ENCODE peak calls at places on chromosomes 6 and 20, in four cellular contexts. P is stimulated activated CD4-positive, alpha-beta T cell treated with anti-CD3 and anti-CD28 coated beads, TNF-alpha, amount 100 ng/mL, for 4 hours; V is activated naive CD8-positive, alpha-beta T cell treated with anti-CD3 and anti-CD28 coated beads, Interleukin-2, amount 50 U/mL, for 24 hours; E is ELF-1. A is an unnamed sample.

GRCh38 chr20:24206995-24207394 is 218.4 kb upstream of the GGTLC1 start:
- DNase-seq in V (no peak), E (no peak), P (no peak), A (no peak)

GRCh38 chr6:24692415-24692814 is 25.5 kb downstream of the ACOT13 start:
- DNase-seq in E (no peak), P (no peak), V (no peak), A (no peak)

GRCh38 chr6:26543953-26544352 is 5.8 kb downstream of the HMGN4 start:
- DNase-seq in E (no peak), P (no peak), V (no peak), A (no peak)

GRCh38 chr6:146028835-146029572 is at the start of gene GRM1:
- DNase-seq in E (peak; percentile 5), P (no peak), V (no peak), A (no peak)

GRCh38 chr20:13819885-13820645 is 35.2 kb downstream of the NDUFAF5 start:
- DNase-seq in V (peak; percentile 5), P (no peak), E (peak; percentile 26), A (no peak)

GRCh38 chr20:32743237-32744112 is at the start of gene COMMD7:
- DNase-seq in P (peak; percentile 64), E (peak; percentile 59), V (peak; percentile 79), A (peak; percentile 39)

GRCh38 chr6:41767112-41767946 is 12.4 kb downstream of the FRS3 start:
- DNase-seq in V (no peak), P (no peak), E (peak; percentile 97), A (no peak)

GRCh38 chr20:62558779-62559178 is 83.0 kb upstream of the GATA5 start:
- DNase-seq in E (peak; percentile 79), P (no peak), V (no peak), A (no peak)

GRCh38 chr6:21738180-21739094 is 144.9 kb downstream of the SOX4 start:
- DNase-seq in E (peak; percentile 78), P (no peak), V (no peak), A (no peak)

GRCh38 chr20:39861381-39861780 is 827.7 kb downstream of the MAFB start:
- DNase-seq in V (no peak), P (no peak), E (no peak), A (no peak)

GRCh38 chr6:11798096-11798495 is 19.5 kb upstream of the ADTRP start:
- DNase-seq in E (no peak), V (no peak), P (no peak), A (no peak)

GRCh38 chr6:7975764-7976146 is 65.2 kb upstream of the TXNDC5 start:
- DNase-seq in E (no peak), V (no peak), P (no peak), A (no peak)

GRCh38 chr6:33197431-33198048 is 2.9 kb downstream of the RXRB start:
- DNase-seq in V (no peak), P (no peak), E (peak; percentile 77), A (no peak)

GRCh38 chr20:52242237-52243230 is 51.0 kb upstream of the ZFP64 start:
- DNase-seq in P (no peak), V (no peak), E (no peak), A (no peak)

GRCh38 chr20:4406627-4407026 is 315.1 kb upstream of the PRND start:
- DNase-seq in P (no peak), E (no peak), V (no peak), A (no peak)

GRCh38 chr20:63011798-63012197 is 5.0 kb upstream of the BHLHE23 start:
- DNase-seq in E (no peak), V (no peak), P (no peak), A (no peak)

GRCh38 chr20:62327726-62328495 is 25.1 kb downstream of the ADRM1 start:
- DNase-seq in V (no peak), P (no peak), E (no peak), A (no peak)

GRCh38 chr6:167091149-167092107 is 31.5 kb upstream of the CCR6 start:
- DNase-seq in V (no peak), E (peak; percentile 42), P (no peak), A (no peak)

A was measured in activated CD4-positive, CD25-positive, alpha-beta regulatory T cell treated with anti-CD3 and anti-CD28 coated beads, Interleukin-2, amount 50 U/mL, for 16 hours.